ENCODE peak calls at places on chromosomes 11 and 22, in four cellular contexts. G, L, Y and H are unnamed samples.

GRCh38 chr22:19149047-19149883 is 827 bp downstream of the GSC2 start:
- DNase-seq in G (no peak), L (peak; percentile 5), Y (no peak), H (no peak)

GRCh38 chr11:19156892-19157291 is 39.9 kb downstream of the ZDHHC13 start:
- DNase-seq in G (no peak), L (no peak), Y (no peak), H (no peak)

GRCh38 chr22:42856179-42856864 is 751 bp downstream of the ARFGAP3 start:
- DNase-seq in G (no peak), L (peak; percentile 28), Y (no peak), H (peak; percentile 53)

GRCh38 chr22:49632199-49633009 is 195.3 kb downstream of the BRD1 start:
- DNase-seq in G (peak; percentile 70), L (peak; percentile 67), Y (no peak), H (peak; percentile 54)

GRCh38 chr22:19955241-19956128 is 13.9 kb upstream of the TXNRD2 start:
- DNase-seq in G (no peak), L (no peak), Y (no peak), H (no peak)

GRCh38 chr11:16406226-16406625 is 49.9 kb upstream of the SOX6 start:
- DNase-seq in G (no peak), L (no peak), Y (no peak), H (no peak)

GRCh38 chr11:5923789-5924188 is 18.3 kb upstream of the OR56A3 start:
- DNase-seq in G (no peak), L (no peak), Y (no peak), H (no peak)

GRCh38 chr11:2942872-2943710 is 13.9 kb upstream of the PHLDA2 start:
- DNase-seq in G (no peak), L (no peak), Y (no peak), H (no peak)

GRCh38 chr11:19437760-19438159 is 197.0 kb upstream of the E2F8 start:
- DNase-seq in G (peak; percentile 40), L (peak; percentile 69), Y (peak; percentile 47), H (peak; percentile 7)

GRCh38 chr11:27933992-27934829 is 173.7 kb downstream of the KIF18A start:
- DNase-seq in G (peak; percentile 68), L (peak; percentile 62), Y (peak; percentile 100), H (peak; percentile 96)

GRCh38 chr11:117940736-117941135 is 11.5 kb upstream of the TMPRSS13 start:
- DNase-seq in G (no peak), L (no peak), Y (no peak), H (no peak)

GRCh38 chr11:32092581-32093170 is 1.8 kb downstream of the RCN1 start:
- DNase-seq in G (no peak), L (no peak), Y (no peak), H (no peak)

GRCh38 chr11:88631497-88631896 is 294.0 kb upstream of the CTSC start:
- DNase-seq in G (no peak), L (no peak), Y (no peak), H (no peak)

GRCh38 chr22:19958083-19959042 is 16.7 kb upstream of the TXNRD2 start:
- DNase-seq in G (no peak), L (peak; percentile 35), Y (no peak), H (no peak)

GRCh38 chr22:34308101-34308500 is 387.8 kb upstream of the LARGE1 start:
- DNase-seq in G (no peak), L (no peak), Y (no peak), H (no peak)

GRCh38 chr11:121248496-121248895 is 44.1 kb upstream of the SC5D start:
- DNase-seq in G (no peak), L (no peak), Y (no peak), H (no peak)